ENCODE peak calls at places on chromosomes 6 and 20, in five cellular contexts. T is stimulated activated CD4-positive, alpha-beta T cell treated with anti-CD3 and anti-CD28 coated beads, Interleukin-2, amount 100 ng/mL, for 24 hours; A is progenitor cell of endocrine pancreas; E is NCI-H1930; H is GM12891. W is an unnamed sample.

GRCh38 chr20:35091808-35092523 is 641 bp downstream of the TRPC4AP start:
- DNase-seq in T (no peak), A (no peak), E (no peak), H (no peak), W (no peak)

GRCh38 chr20:40249805-40250204 is 439.2 kb downstream of the MAFB start:
- DNase-seq in T (no peak), A (no peak), E (no peak), H (no peak), W (no peak)

GRCh38 chr6:52297433-52297832 is 12.9 kb upstream of the MCM3 start:
- DNase-seq in T (no peak), A (no peak), E (no peak), H (no peak), W (no peak)

GRCh38 chr6:23477576-23477975 is 648.4 kb upstream of the NRSN1 start:
- DNase-seq in T (no peak), A (no peak), E (no peak), H (no peak), W (no peak)

GRCh38 chr20:50472693-50473610 is 37.2 kb upstream of the PTPN1 start:
- DNase-seq in T (no peak), A (no peak), E (no peak), H (no peak), W (no peak)

GRCh38 chr6:105204331-105204730 is 24.5 kb upstream of the POPDC3 start:
- DNase-seq in T (no peak), A (no peak), E (no peak), H (no peak), W (no peak)

GRCh38 chr6:144033816-144034540 is 25.9 kb upstream of the PLAGL1 start:
- DNase-seq in T (no peak), A (no peak), E (no peak), H (no peak), W (no peak)

GRCh38 chr6:121437861-121438651 is 2.6 kb downstream of the GJA1 start:
- DNase-seq in T (no peak), A (no peak), E (no peak), H (no peak), W (no peak)

GRCh38 chr6:3769610-3770009 is 18.1 kb upstream of the PXDC1 start:
- DNase-seq in T (no peak), A (no peak), E (no peak), H (no peak), W (no peak)

GRCh38 chr6:147298461-147298860 is 94.2 kb downstream of the STXBP5 start:
- DNase-seq in T (no peak), A (no peak), E (no peak), H (no peak), W (no peak)

GRCh38 chr20:11965602-11966001 is 47.9 kb downstream of the BTBD3 start:
- DNase-seq in T (no peak), A (no peak), E (no peak), H (no peak), W (no peak)

GRCh38 chr6:7703148-7703680 is 22.7 kb upstream of the BMP6 start:
- DNase-seq in T (no peak), A (no peak), E (no peak), H (no peak), W (no peak)

GRCh38 chr6:45421700-45422540 is 44.2 kb upstream of the SUPT3H start:
- DNase-seq in T (peak), A (peak), E (peak), H (no peak), W (no peak)

GRCh38 chr6:90110971-90111370 is 185.7 kb downstream of the BACH2 start:
- DNase-seq in T (peak), A (no peak), E (no peak), H (no peak), W (no peak)

GRCh38 chr20:18506744-18507143 is 996 bp upstream of the SEC23B start:
- DNase-seq in T (no peak), A (no peak), E (no peak), H (no peak), W (no peak)

GRCh38 chr20:50298554-50299324 is 108.1 kb downstream of the CEBPB start:
- DNase-seq in T (no peak), A (no peak), E (no peak), H (no peak), W (no peak)

GRCh38 chr6:28401172-28401571 is 1.6 kb upstream of the ZSCAN12 start:
- DNase-seq in T (no peak), A (no peak), E (no peak), H (no peak), W (no peak)

GRCh38 chr6:25506020-25506419 is 146.0 kb upstream of the SCGN start:
- DNase-seq in T (no peak), A (no peak), E (no peak), H (no peak), W (no peak)

GRCh38 chr6:58073263-58073662 is 755.8 kb downstream of the PRIM2 start:
- DNase-seq in T (no peak), A (no peak), E (no peak), H (no peak), W (no peak)

GRCh38 chr6:47069156-47069555 is 27.0 kb upstream of the ADGRF1 start:
- DNase-seq in T (no peak), A (no peak), E (no peak), H (no peak), W (no peak)

GRCh38 chr6:153668758-153669157 is 370.3 kb upstream of the OPRM1 start:
- DNase-seq in T (no peak), A (no peak), E (no peak), H (no peak), W (no peak)

GRCh38 chr20:60131375-60131774 is 173.2 kb downstream of the CDH26 start:
- DNase-seq in T (no peak), A (no peak), E (no peak), H (no peak), W (no peak)

GRCh38 chr20:38198238-38198861 is 33.3 kb upstream of the TGM2 start:
- DNase-seq in T (no peak), A (no peak), E (no peak), H (no peak), W (no peak)

GRCh38 chr6:20533746-20534294 is 437 bp upstream of the CDKAL1 start:
- DNase-seq in T (no peak), A (no peak), E (no peak), H (no peak), W (no peak)

GRCh38 chr6:30826961-30827342 is 57.4 kb upstream of the DDR1 start:
- DNase-seq in T (peak), A (no peak), E (no peak), H (no peak), W (no peak)

GRCh38 chr6:157962601-157963084 is 19.0 kb upstream of the SYNJ2 start:
- DNase-seq in T (no peak), A (no peak), E (no peak), H (no peak), W (no peak)

GRCh38 chr6:90790696-90791095 is 203.8 kb upstream of the MAP3K7 start:
- DNase-seq in T (no peak), A (no peak), E (no peak), H (no peak), W (no peak)

GRCh38 chr6:10759312-10759839 is 11.8 kb downstream of the TMEM14B start:
- DNase-seq in T (no peak), A (no peak), E (no peak), H (peak), W (peak)

GRCh38 chr6:67897998-67898607 is 737.0 kb upstream of the ADGRB3 start:
- DNase-seq in T (no peak), A (no peak), E (no peak), H (no peak), W (no peak)

GRCh38 chr6:5747379-5747778 is 259.3 kb downstream of the NRN1 start:
- DNase-seq in T (no peak), A (no peak), E (no peak), H (no peak), W (no peak)

GRCh38 chr6:132445201-132445951 is 44.1 kb upstream of the MOXD1 start:
- DNase-seq in T (no peak), A (no peak), E (no peak), H (no peak), W (no peak)

GRCh38 chr6:108164815-108165706 is 761 bp upstream of the NR2E1 start:
- DNase-seq in T (no peak), A (no peak), E (no peak), H (no peak), W (no peak)

W was measured in GM18507.